ENCODE peak calls at places on chromosomes 7 and 10, in five cellular contexts. F, E, L, B and H are unnamed samples.

GRCh38 chr7:39413866-39414668 is 152.1 kb upstream of the YAE1 start:
- DNase-seq in B (peak), F (no peak), L (peak), E (peak), H (peak)

GRCh38 chr7:85457911-85458310 is 271.1 kb upstream of the SEMA3D start:
- DNase-seq in E (no peak), L (no peak), F (no peak), B (peak), H (no peak)

GRCh38 chr10:123427386-123427785 is 238.8 kb upstream of the GPR26 start:
- DNase-seq in E (no peak), B (no peak), F (no peak), L (no peak), H (no peak)

GRCh38 chr7:40105879-40106473 is 28.4 kb downstream of the MPLKIP start:
- DNase-seq in F (no peak), B (peak), L (no peak), E (no peak), H (peak)

GRCh38 chr10:71112138-71112785 is 100.1 kb upstream of the UNC5B start:
- DNase-seq in F (peak), B (no peak), L (no peak), E (no peak), H (no peak)

GRCh38 chr10:133396035-133396624 is 2.2 kb downstream of the MTG1 start:
- DNase-seq in B (no peak), L (no peak), F (no peak), E (no peak), H (no peak)

GRCh38 chr7:105677803-105678583 is 96.7 kb upstream of the EFCAB10 start:
- DNase-seq in B (no peak), L (peak), F (no peak), E (no peak), H (no peak)

GRCh38 chr7:85564861-85565630 is 378.2 kb upstream of the SEMA3D start:
- DNase-seq in E (no peak), F (peak), L (no peak), B (peak), H (no peak)

GRCh38 chr7:82268632-82269031 is 174.9 kb downstream of the CACNA2D1 start:
- DNase-seq in L (no peak), B (no peak), E (no peak), F (no peak), H (no peak)

GRCh38 chr10:50874723-50875122 is 10.7 kb downstream of the A1CF start:
- DNase-seq in F (no peak), B (no peak), E (peak), L (no peak), H (no peak)

GRCh38 chr10:79442171-79443040 is 3.0 kb downstream of the ZCCHC24 start:
- DNase-seq in B (no peak), E (no peak), F (no peak), L (no peak), H (no peak)

GRCh38 chr10:118764195-118764594 is 9.4 kb upstream of the CACUL1 start:
- DNase-seq in F (no peak), L (no peak), E (no peak), B (no peak), H (no peak)